ENCODE peak calls at places on chromosomes 13 and 19, in nine cellular contexts. R, X, U, A, F, Z, D, W and O are unnamed samples.

GRCh38 chr19:33194527-33194883 is 375 bp downstream of the LRP3 start:
- DNase-seq in W (peak), X (no peak), R (no peak), F (no peak), Z (no peak), D (no peak), A (no peak), U (no peak), O (peak)

GRCh38 chr13:100029930-100030329 is 48.3 kb downstream of the ZIC2 start:
- DNase-seq in W (no peak), F (no peak), D (no peak), U (no peak), R (no peak), A (no peak), Z (no peak), X (no peak), O (no peak)

GRCh38 chr13:95256086-95256485 is 45.2 kb downstream of the ABCC4 start:
- DNase-seq in F (peak), W (no peak), Z (peak), D (no peak), X (no peak), U (no peak), R (peak), A (no peak), O (no peak)

GRCh38 chr19:28396259-28396940 is 816.6 kb downstream of the UQCRFS1 start:
- DNase-seq in Z (no peak), F (no peak), U (no peak), R (no peak), A (no peak), X (no peak), D (no peak), W (no peak), O (no peak)

GRCh38 chr13:28415994-28416411 is 78.9 kb downstream of the FLT1 start:
- DNase-seq in X (no peak), W (no peak), F (no peak), A (no peak), D (no peak), R (no peak), Z (peak), U (no peak), O (no peak)

GRCh38 chr13:28455580-28456194 is 39.2 kb downstream of the FLT1 start:
- DNase-seq in R (no peak), A (no peak), U (no peak), X (no peak), D (no peak), F (no peak), Z (no peak), W (no peak), O (no peak)

GRCh38 chr19:797528-798414 is 519 bp downstream of the PTBP1 start:
- DNase-seq in A (peak), Z (peak), D (peak), F (peak), W (peak), X (peak), R (peak), U (peak), O (peak)

GRCh38 chr19:55109527-55110291 is 7.7 kb downstream of the PPP1R12C start:
- DNase-seq in A (no peak), R (no peak), U (no peak), W (peak), D (no peak), X (no peak), F (no peak), Z (no peak), O (no peak)

GRCh38 chr19:10747674-10748073 is 29.8 kb downstream of the DNM2 start:
- DNase-seq in D (no peak), Z (no peak), X (no peak), A (no peak), F (no peak), W (no peak), R (no peak), U (peak), O (no peak)

GRCh38 chr19:10748924-10749434 is 31.1 kb downstream of the DNM2 start:
- DNase-seq in F (no peak), D (no peak), W (no peak), R (no peak), A (peak), X (no peak), Z (peak), U (peak), O (no peak)

GRCh38 chr19:10748195-10748923 is 30.5 kb downstream of the DNM2 start:
- DNase-seq in W (no peak), F (no peak), D (no peak), X (no peak), R (no peak), Z (no peak), A (no peak), U (no peak), O (no peak)

GRCh38 chr19:10751109-10751972 is 33.5 kb downstream of the DNM2 start:
- DNase-seq in A (peak), R (no peak), W (no peak), U (peak), F (no peak), X (no peak), D (no peak), Z (no peak), O (no peak)

GRCh38 chr19:10749435-10750384 is 31.8 kb downstream of the DNM2 start:
- DNase-seq in F (no peak), X (no peak), Z (no peak), R (no peak), W (no peak), U (peak), D (no peak), A (peak), O (no peak)
- H3K27ac ChIP-seq in F (peak), X (peak), Z (peak), R (no peak), W (peak), U (peak), D (peak), A (peak), O (peak)

DNA sequence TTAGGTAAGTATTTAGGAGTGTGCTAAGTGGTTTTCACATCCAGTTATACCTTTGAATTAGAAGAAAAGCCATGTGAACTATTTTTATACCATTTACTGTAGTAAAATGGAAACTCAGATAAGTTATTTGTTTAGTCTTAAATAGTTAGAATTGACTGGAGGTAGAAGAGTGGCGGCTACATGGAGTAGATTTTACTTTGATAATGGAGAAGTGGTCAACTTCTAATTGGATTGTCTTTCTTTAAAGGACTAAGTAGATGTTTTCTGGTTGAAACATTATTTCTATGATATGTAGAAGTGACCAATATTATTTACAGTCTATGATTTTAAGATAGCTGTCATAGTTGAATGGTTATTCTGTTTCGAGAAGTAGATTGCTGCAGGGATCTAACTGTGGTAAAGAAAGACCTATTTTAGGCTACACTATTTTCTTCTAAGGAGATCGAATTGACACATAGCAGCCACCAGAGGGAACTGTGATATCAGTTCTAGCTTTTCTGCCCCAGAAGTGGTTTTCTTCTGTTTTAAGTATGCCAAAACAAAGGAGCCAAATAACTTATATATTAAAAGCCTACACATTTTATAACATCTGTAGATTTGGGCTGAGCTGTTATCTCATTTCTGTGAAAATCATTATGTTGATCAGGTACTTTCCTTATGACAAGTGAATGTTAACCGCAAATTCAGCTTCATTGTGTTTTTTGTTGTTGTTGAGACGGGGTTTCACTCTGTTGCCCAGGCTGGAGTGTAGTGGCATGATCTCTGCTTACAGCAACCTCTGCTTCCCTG is 26.1 kb downstream of the ZMYM2 start:
- DNase-seq in Z (peak), U (no peak), F (peak), X (no peak), R (peak), A (no peak), D (no peak), W (no peak), O (no peak)
- TF ChIP-seq CTCF in Z (peak), U (peak), F (peak), X (no peak), R (peak), A (peak), D (peak), W (peak), O (peak)

DNA sequence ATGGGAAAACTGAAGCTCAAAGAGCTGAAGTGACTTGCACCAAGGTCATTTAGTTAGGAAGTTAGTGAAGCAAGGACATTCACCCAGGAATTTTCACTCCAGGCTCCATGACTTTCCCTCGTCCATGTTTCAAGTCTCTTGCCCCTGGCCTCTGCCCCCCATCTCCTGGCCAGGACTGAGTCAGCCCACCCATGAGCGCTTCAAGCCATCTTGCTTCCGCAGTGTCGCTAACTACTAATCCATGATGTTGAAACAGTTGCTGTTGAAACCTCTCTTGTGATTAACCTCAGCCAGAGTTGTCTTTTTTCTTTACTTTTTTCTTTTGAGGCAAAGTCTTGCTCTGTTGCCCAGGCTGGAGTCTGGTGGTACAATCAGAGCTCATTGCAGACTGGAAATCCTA is 29.7 kb upstream of the C1QTNF9 start:
- DNase-seq in A (no peak), Z (no peak), R (peak), X (no peak), U (no peak), W (no peak), D (no peak), F (no peak), O (no peak)
- H3K4me3 ChIP-seq in A (no peak), Z (no peak), R (no peak), X (no peak), U (no peak), W (no peak), D (no peak), F (no peak), O (no peak)

GRCh38 chr19:48244289-48244688 is 11.4 kb downstream of the CARD8 start:
- DNase-seq in F (no peak), D (no peak), U (no peak), Z (peak), R (no peak), X (no peak), W (no peak), A (no peak), O (no peak)
- H3K27ac ChIP-seq in F (no peak), D (no peak), U (peak), Z (no peak), R (no peak), X (peak), W (no peak), A (no peak), O (no peak)

GRCh38 chr19:7596191-7596937 is 701 bp downstream of the CAMSAP3 start:
- DNase-seq in R (no peak), U (peak), W (no peak), X (no peak), A (no peak), Z (peak), D (no peak), F (no peak), O (no peak)
- TF ChIP-seq CTCF in R (no peak), U (no peak), W (no peak), X (no peak), A (no peak), Z (no peak), D (no peak), F (no peak), O (no peak)

DNA sequence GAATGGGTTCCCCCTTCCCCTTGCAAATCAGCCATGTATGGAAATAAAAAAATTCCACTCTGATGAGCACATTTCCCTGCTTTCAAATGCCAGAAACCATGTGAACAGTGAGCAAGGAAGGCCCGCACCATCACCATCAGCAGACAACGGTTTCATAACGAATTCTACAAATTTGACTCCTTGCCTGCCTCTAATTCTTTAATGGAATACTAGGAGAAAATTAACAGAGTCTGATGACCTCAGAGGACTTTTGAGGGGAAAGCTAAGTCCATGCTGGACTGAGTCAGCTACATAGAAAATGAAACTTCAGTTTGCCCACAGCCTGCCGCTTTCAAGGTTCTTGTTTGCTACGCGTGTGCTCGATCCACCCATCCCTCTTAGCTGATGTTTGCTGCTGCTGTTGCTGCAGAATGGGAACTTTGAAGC is 46.7 kb upstream of the KL start:
- DNase-seq in D (peak), Z (no peak), A (no peak), W (no peak), R (peak), X (peak), F (peak), U (no peak), O (no peak)
- H3K4me3 ChIP-seq in D (peak), Z (no peak), A (no peak), W (peak), R (peak), X (peak), F (peak), U (peak), O (no peak)